ENCODE peak calls at places on chromosomes 12 and 14, in six cellular contexts. P is NCI-H1417; Q is effector memory CD4-positive, alpha-beta T cell; I is endothelial cell of umbilical vein; U is Right ventricle myocardium superior; V is pancreas. W is an unnamed sample.

GRCh38 chr14:96634896-96635295 is 132.7 kb downstream of the PAPOLA start:
- DNase-seq in P (no peak), Q (no peak), I (no peak), U (no peak), V (no peak), W (no peak)

GRCh38 chr14:96424104-96424989 is 32.4 kb downstream of the AK7 start:
- DNase-seq in P (peak), Q (no peak), I (peak), U (peak), V (peak), W (peak)

GRCh38 chr12:89960607-89961394 is 252.2 kb upstream of the ATP2B1 start:
- DNase-seq in P (no peak), Q (no peak), I (no peak), U (no peak), V (no peak), W (no peak)

GRCh38 chr12:102216086-102216691 is 18.6 kb upstream of the PMCH start:
- DNase-seq in P (peak), Q (no peak), I (peak), U (no peak), V (no peak), W (peak)

GRCh38 chr12:111448831-111449790 is 43.4 kb downstream of the SH2B3 start:
- DNase-seq in P (no peak), Q (no peak), I (peak), U (peak), V (no peak), W (no peak)

GRCh38 chr14:29810657-29811056 is 117.0 kb downstream of the PRKD1 start:
- DNase-seq in P (peak), Q (no peak), I (peak), U (no peak), V (peak), W (peak)

GRCh38 chr12:57845478-57846284 is 848 bp downstream of the CTDSP2 start:
- DNase-seq in P (peak), Q (peak), I (peak), U (peak), V (peak), W (no peak)

GRCh38 chr12:14281539-14281938 is 83.9 kb upstream of the ATF7IP start:
- DNase-seq in P (no peak), Q (no peak), I (no peak), U (no peak), V (no peak), W (no peak)